ENCODE peak calls at places on chromosome 22, in six cellular contexts. X is GM23248, T is spleen, S is transverse colon, Y is mucosa of descending colon, D is fibroblast of pulmonary artery. H is an unnamed sample.

GRCh38 chr22:48440673-48441552 is 1386.8 kb downstream of the BRD1 start:
- DNase-seq in X (no peak), T (no peak), S (no peak), Y (peak; percentile 9), D (no peak), H (no peak)

GRCh38 chr22:44033689-44034088 is 9.6 kb downstream of the PARVB start:
- DNase-seq in X (no peak), T (no peak), S (no peak), Y (no peak), D (no peak), H (peak; percentile 91)

GRCh38 chr22:43363580-43364435 is 20.6 kb upstream of the SCUBE1 start:
- DNase-seq in X (no peak), T (no peak), S (no peak), Y (no peak), D (no peak), H (no peak)

GRCh38 chr22:36373258-36373579 is 14.5 kb downstream of the MYH9 start:
- DNase-seq in X (no peak), T (peak; percentile 92), S (no peak), Y (no peak), D (no peak), H (no peak)

GRCh38 chr22:30115705-30116104 is 35.4 kb downstream of the HORMAD2 start:
- DNase-seq in X (peak; percentile 36), T (no peak), S (no peak), Y (no peak), D (no peak), H (peak; percentile 15)

GRCh38 chr22:29524440-29525191 is 28.9 kb downstream of the THOC5 start:
- DNase-seq in X (peak; percentile 47), T (peak; percentile 75), S (peak; percentile 22), Y (peak; percentile 37), D (peak; percentile 35), H (peak; percentile 61)

GRCh38 chr22:44648821-44649566 is 53.0 kb upstream of the PRR5 start:
- DNase-seq in X (peak; percentile 98), T (peak; percentile 64), S (peak; percentile 31), Y (no peak), D (peak; percentile 72), H (peak; percentile 49)

GRCh38 chr22:48882636-48883200 is 945.0 kb downstream of the BRD1 start:
- DNase-seq in X (no peak), T (peak; percentile 65), S (no peak), Y (no peak), D (no peak), H (no peak)

GRCh38 chr22:32996702-32997101 is 61.5 kb downstream of the SYN3 start:
- DNase-seq in X (peak; percentile 92), T (no peak), S (peak; percentile 10), Y (no peak), D (no peak), H (no peak)

GRCh38 chr22:30210235-30210831 is 36.2 kb downstream of the LIF start:
- DNase-seq in X (no peak), T (peak; percentile 27), S (no peak), Y (no peak), D (peak; percentile 81), H (peak; percentile 66)

GRCh38 chr22:28674121-28674563 is 5.5 kb downstream of the TTC28 start:
- DNase-seq in X (peak; percentile 41), T (no peak), S (no peak), Y (no peak), D (peak; percentile 39), H (peak; percentile 85)

GRCh38 chr22:50730941-50731661 is 6.9 kb upstream of the ACR start:
- DNase-seq in X (peak; percentile 47), T (peak; percentile 74), S (no peak), Y (peak; percentile 34), D (no peak), H (no peak)

GRCh38 chr22:39943366-39943765 is 16.8 kb upstream of the TMA7B start:
- DNase-seq in X (no peak), T (no peak), S (no peak), Y (no peak), D (no peak), H (no peak)

GRCh38 chr22:26949193-26949592 is 291.8 kb downstream of the MIAT start:
- DNase-seq in X (peak; percentile 45), T (no peak), S (no peak), Y (no peak), D (peak; percentile 45), H (peak; percentile 8)

GRCh38 chr22:27535452-27535851 is 266.1 kb downstream of the MN1 start:
- DNase-seq in X (no peak), T (no peak), S (no peak), Y (no peak), D (no peak), H (no peak)

GRCh38 chr22:39175127-39176066 is 22.9 kb upstream of the CBX7 start:
- DNase-seq in X (peak; percentile 22), T (peak; percentile 74), S (no peak), Y (no peak), D (no peak), H (peak; percentile 23)

DNA sequence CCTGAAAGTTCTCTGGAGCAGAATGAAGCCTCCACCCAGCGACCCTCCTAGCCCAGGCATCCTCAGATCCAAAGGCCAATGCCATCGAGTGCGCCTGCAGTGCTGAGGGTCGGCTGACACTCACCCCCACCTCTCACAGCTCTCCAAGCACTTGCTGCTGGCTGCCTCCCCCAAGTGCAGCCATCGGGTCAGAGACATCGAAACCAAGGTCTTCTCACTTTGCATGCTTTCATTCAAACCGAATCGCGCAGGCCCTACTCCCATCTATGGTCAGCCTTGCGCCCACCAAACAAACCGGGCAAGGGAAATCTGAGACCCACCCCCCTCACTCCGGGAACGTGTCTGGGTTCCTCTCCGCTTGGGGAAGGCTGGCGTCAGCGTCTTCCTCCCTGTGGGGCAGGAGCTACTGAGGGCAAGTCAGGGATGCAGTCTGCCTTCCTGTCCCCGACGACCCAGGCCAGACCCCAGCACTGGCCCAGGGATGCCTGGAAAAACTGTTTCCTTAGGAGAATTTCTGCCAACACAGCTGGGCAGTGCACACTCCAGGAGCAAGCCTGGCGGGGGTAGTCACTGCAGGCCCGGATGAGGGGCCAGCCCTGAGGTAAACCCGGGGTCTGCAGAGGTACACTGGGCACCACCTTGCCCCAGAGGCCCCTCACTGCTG is 7.0 kb downstream of the WNT7B start:
- DNase-seq in X (no peak), T (no peak), S (no peak), Y (no peak), D (no peak), H (no peak)
- H3K4me3 ChIP-seq in X (no peak overlapping the region), T (no peak overlapping the region), S (no peak overlapping the region), Y (no peak overlapping the region), D (no peak overlapping the region), H (no peak overlapping the region)

GRCh38 chr22:37563153-37564081 is 3.1 kb downstream of the CDC42EP1 start:
- DNase-seq in X (peak; percentile 98), T (no peak), S (peak; percentile 77), Y (peak; percentile 67), D (peak; percentile 97), H (peak; percentile 98)

GRCh38 chr22:37565830-37566229 is 5.5 kb downstream of the CDC42EP1 start:
- DNase-seq in X (no peak), T (no peak), S (no peak), Y (peak; percentile 42), D (no peak), H (no peak)

GRCh38 chr22:37562049-37562784 is 1.9 kb downstream of the CDC42EP1 start:
- DNase-seq in X (no peak), T (no peak), S (no peak), Y (no peak), D (no peak), H (no peak)

GRCh38 chr22:37566329-37566837 is 6.1 kb downstream of the CDC42EP1 start:
- DNase-seq in X (no peak), T (peak; percentile 91), S (peak; percentile 44), Y (peak; percentile 58), D (no peak), H (no peak)

GRCh38 chr22:37564111-37564711 is 3.9 kb downstream of the CDC42EP1 start:
- DNase-seq in X (peak; percentile 40), T (no peak), S (no peak), Y (no peak), D (peak; percentile 93), H (peak; percentile 69)
- H3K4me3 ChIP-seq in X (peak overlapping the region; percentile 62), T (no peak overlapping the region), S (no peak overlapping the region), Y (no peak overlapping the region), D (peak overlapping the region; percentile 49), H (peak overlapping the region; percentile 38)

DNA sequence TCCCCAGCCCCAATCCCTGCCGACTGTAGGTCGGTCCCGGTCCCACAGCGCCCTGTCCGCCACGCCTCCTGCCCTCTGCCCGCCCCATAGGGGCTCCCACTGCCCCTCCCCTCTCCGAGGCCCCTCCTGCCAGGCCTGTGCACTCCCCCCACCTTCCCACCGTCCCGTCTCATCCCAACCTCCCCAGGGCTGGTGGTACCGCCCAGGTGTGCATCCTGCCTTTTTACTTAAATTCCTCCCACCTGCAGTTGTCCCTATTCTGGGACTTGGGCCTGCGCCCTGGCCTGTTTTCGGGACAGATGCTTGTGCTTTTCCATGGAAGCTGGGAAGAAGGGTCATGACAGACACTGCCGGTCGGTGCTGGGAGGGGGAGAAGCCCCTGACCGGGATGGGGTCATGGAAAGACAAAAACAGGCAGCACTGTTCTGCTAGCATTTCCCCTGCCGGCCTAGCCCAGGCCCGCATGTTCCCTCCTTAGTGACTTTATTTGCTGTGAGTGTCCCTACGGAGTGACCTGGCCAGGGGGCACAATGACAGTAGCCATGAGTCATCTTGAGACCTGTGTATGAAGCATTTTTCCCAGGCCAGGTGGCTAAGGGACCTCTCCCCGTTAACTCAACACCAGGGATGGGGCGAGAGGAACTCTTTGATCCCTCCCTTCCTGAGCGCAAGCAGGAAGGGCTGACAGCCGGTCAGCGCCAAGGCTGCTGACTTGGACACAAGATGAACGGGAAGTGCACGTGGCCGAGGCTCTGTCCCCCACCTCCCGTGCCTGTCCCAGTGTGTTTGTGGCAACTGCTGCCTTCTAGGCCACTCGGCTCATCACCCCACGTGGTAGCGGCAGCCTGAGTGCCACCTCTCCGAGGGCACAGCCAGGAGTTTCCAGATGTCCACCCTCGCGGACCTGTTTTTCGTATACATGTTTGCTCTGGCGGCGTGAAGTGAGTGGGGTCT is 7.1 kb downstream of the TBX1 start:
- DNase-seq in X (no peak), T (peak; percentile 87), S (no peak), Y (no peak), D (no peak), H (no peak)
- H3K4me3 ChIP-seq in X (no peak overlapping the region), T (peak overlapping the region; percentile 45), S (peak overlapping the region; percentile 40), Y (no peak overlapping the region), D (no peak overlapping the region), H (no peak overlapping the region)

GRCh38 chr22:19849800-19850481 is 4.7 kb downstream of the GNB1L start:
- DNase-seq in X (no peak), T (no peak), S (no peak), Y (no peak), D (no peak), H (no peak)
- H3K4me3 ChIP-seq in X (no peak overlapping the region), T (no peak overlapping the region), S (no peak overlapping the region), Y (no peak overlapping the region), D (no peak overlapping the region), H (no peak overlapping the region)

DNA sequence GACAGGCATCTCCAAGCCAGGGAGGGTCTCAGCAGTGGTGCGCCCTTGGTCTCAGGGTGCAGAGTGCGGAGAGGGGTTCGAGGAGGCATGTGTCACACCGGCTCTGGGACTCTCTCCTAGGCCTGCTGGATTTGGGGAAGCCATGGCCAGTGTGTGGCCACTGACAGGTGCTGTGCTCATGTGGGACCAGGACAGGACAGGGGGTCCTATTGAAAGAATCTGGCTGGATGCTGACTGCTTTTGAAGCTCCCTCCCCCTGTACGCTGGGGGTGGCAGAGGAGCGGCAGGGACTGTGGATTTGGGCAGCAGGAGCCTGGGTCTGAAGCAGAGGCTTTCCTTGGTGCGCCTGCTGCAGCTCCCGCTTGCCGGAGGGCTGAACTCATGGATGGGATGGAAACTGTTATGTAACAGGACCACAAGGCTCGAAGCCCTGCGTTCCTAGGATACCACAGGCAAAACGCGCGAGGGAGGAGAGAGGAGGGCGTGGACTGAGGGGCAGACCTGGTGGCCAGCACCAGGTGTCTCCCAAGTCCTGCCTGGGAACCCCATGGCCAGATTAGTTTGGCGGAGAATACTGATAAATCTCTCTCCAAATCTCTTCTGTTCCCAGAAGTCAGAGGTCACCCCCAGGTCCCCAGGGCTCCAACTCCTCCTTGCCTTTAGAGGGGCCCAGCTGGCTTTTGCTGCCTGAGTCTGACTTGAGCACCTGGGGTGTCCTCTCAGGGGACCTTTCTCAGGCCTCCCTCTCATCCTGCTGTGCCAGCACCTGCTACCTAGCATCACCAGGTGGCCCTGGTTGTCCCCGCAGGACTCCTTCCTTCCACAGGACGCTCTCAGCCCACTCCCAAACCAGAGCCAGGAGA is 13.8 kb upstream of the TEF start:
- DNase-seq in X (peak; percentile 77), T (no peak), S (peak; percentile 30), Y (peak; percentile 43), D (peak; percentile 47), H (peak; percentile 68)
- H3K4me3 ChIP-seq in X (peak overlapping the region; percentile 41), T (peak overlapping the region; percentile 39), S (peak overlapping the region; percentile 36), Y (no peak overlapping the region), D (peak overlapping the region; percentile 24), H (peak overlapping the region; percentile 26)

H was measured in choroid plexus epithelial cell.